ENCODE peak calls at places on chromosome 2, in nine cellular contexts. One of them, this sample, is unnamed.
A peak's percentile ranks its signal among the peaks of the same experiment; 100 is the strongest.

GRCh38 chr2:101751875-101752619 is 54.5 kb downstream of the MAP4K4 start:
- DNase-seq in H4: no peak
- DNase-seq in nephron progenitor cell: no peak
- DNase-seq in M059J: no peak
- DNase-seq in stimulated activated CD4-positive, alpha-beta T cell treated with anti-CD3 and anti-CD28 coated beads, Interleukin-1b, Interleukin-23, amount 100 ng/mL, for 24 hours: no peak
- DNase-seq in globus pallidus: no peak
- DNase-seq in NCI-H460: no peak
- DNase-seq in CD8-positive, alpha-beta T cell: no peak
- DNase-seq in amygdala: no peak
- DNase-seq in this sample: no peak

GRCh38 chr2:166485558-166486193 is 8.4 kb downstream of the SCN7A start:
- DNase-seq in amygdala: no peak
- DNase-seq in M059J: no peak
- DNase-seq in NCI-H460: no peak
- DNase-seq in CD8-positive, alpha-beta T cell: no peak
- DNase-seq in nephron progenitor cell: no peak
- DNase-seq in H4: no peak
- DNase-seq in globus pallidus: no peak
- DNase-seq in stimulated activated CD4-positive, alpha-beta T cell treated with anti-CD3 and anti-CD28 coated beads, Interleukin-1b, Interleukin-23, amount 100 ng/mL, for 24 hours: no peak
- DNase-seq in this sample: no peak

GRCh38 chr2:217489145-217489960 is 513.4 kb downstream of the TNS1 start:
- DNase-seq in stimulated activated CD4-positive, alpha-beta T cell treated with anti-CD3 and anti-CD28 coated beads, Interleukin-1b, Interleukin-23, amount 100 ng/mL, for 24 hours: no peak
- DNase-seq in H4: peak; percentile 91
- DNase-seq in M059J: peak; percentile 90
- DNase-seq in NCI-H460: no peak
- DNase-seq in CD8-positive, alpha-beta T cell: no peak
- DNase-seq in globus pallidus: no peak
- DNase-seq in nephron progenitor cell: no peak
- DNase-seq in amygdala: no peak
- DNase-seq in this sample: no peak

GRCh38 chr2:72744049-72744448 is 81.8 kb downstream of the EXOC6B start:
- DNase-seq in stimulated activated CD4-positive, alpha-beta T cell treated with anti-CD3 and anti-CD28 coated beads, Interleukin-1b, Interleukin-23, amount 100 ng/mL, for 24 hours: no peak
- DNase-seq in nephron progenitor cell: no peak
- DNase-seq in amygdala: no peak
- DNase-seq in CD8-positive, alpha-beta T cell: no peak
- DNase-seq in globus pallidus: no peak
- DNase-seq in H4: no peak
- DNase-seq in M059J: peak; percentile 32
- DNase-seq in NCI-H460: no peak
- DNase-seq in this sample: no peak

GRCh38 chr2:62329797-62330196 is 133.9 kb downstream of the B3GNT2 start:
- DNase-seq in nephron progenitor cell: no peak
- DNase-seq in H4: no peak
- DNase-seq in stimulated activated CD4-positive, alpha-beta T cell treated with anti-CD3 and anti-CD28 coated beads, Interleukin-1b, Interleukin-23, amount 100 ng/mL, for 24 hours: no peak
- DNase-seq in amygdala: no peak
- DNase-seq in CD8-positive, alpha-beta T cell: no peak
- DNase-seq in globus pallidus: no peak
- DNase-seq in M059J: no peak
- DNase-seq in NCI-H460: no peak
- DNase-seq in this sample: no peak

GRCh38 chr2:230564805-230565779 is 147.6 kb upstream of the CAB39 start:
- DNase-seq in H4: peak; percentile 34
- DNase-seq in stimulated activated CD4-positive, alpha-beta T cell treated with anti-CD3 and anti-CD28 coated beads, Interleukin-1b, Interleukin-23, amount 100 ng/mL, for 24 hours: no peak
- DNase-seq in nephron progenitor cell: no peak
- DNase-seq in M059J: peak; percentile 68
- DNase-seq in CD8-positive, alpha-beta T cell: no peak
- DNase-seq in amygdala: no peak
- DNase-seq in globus pallidus: peak; percentile 1
- DNase-seq in NCI-H460: no peak
- DNase-seq in this sample: no peak

GRCh38 chr2:239724194-239724849 is 300.8 kb downstream of the NDUFA10 start:
- DNase-seq in CD8-positive, alpha-beta T cell: no peak
- DNase-seq in globus pallidus: no peak
- DNase-seq in M059J: no peak
- DNase-seq in nephron progenitor cell: no peak
- DNase-seq in amygdala: no peak
- DNase-seq in H4: no peak
- DNase-seq in stimulated activated CD4-positive, alpha-beta T cell treated with anti-CD3 and anti-CD28 coated beads, Interleukin-1b, Interleukin-23, amount 100 ng/mL, for 24 hours: no peak
- DNase-seq in NCI-H460: no peak
- DNase-seq in this sample: no peak

GRCh38 chr2:101466426-101466825 is 8.5 kb downstream of the RFX8 start:
- DNase-seq in globus pallidus: no peak
- DNase-seq in CD8-positive, alpha-beta T cell: no peak
- DNase-seq in amygdala: no peak
- DNase-seq in stimulated activated CD4-positive, alpha-beta T cell treated with anti-CD3 and anti-CD28 coated beads, Interleukin-1b, Interleukin-23, amount 100 ng/mL, for 24 hours: no peak
- DNase-seq in nephron progenitor cell: no peak
- DNase-seq in NCI-H460: no peak
- DNase-seq in H4: no peak
- DNase-seq in M059J: no peak
- DNase-seq in this sample: peak; percentile 21

GRCh38 chr2:201618744-201619654 is 24.3 kb downstream of the TMEM237 start:
- DNase-seq in CD8-positive, alpha-beta T cell: no peak
- DNase-seq in NCI-H460: no peak
- DNase-seq in stimulated activated CD4-positive, alpha-beta T cell treated with anti-CD3 and anti-CD28 coated beads, Interleukin-1b, Interleukin-23, amount 100 ng/mL, for 24 hours: no peak
- DNase-seq in nephron progenitor cell: no peak
- DNase-seq in globus pallidus: peak; percentile 55
- DNase-seq in M059J: no peak
- DNase-seq in H4: no peak
- DNase-seq in amygdala: peak; percentile 18
- DNase-seq in this sample: no peak

GRCh38 chr2:31012384-31012783 is 125.9 kb downstream of the GALNT14 start:
- DNase-seq in NCI-H460: no peak
- DNase-seq in globus pallidus: no peak
- DNase-seq in nephron progenitor cell: no peak
- DNase-seq in M059J: no peak
- DNase-seq in stimulated activated CD4-positive, alpha-beta T cell treated with anti-CD3 and anti-CD28 coated beads, Interleukin-1b, Interleukin-23, amount 100 ng/mL, for 24 hours: no peak
- DNase-seq in H4: no peak
- DNase-seq in CD8-positive, alpha-beta T cell: no peak
- DNase-seq in amygdala: no peak
- DNase-seq in this sample: no peak